ENCODE peak calls at places on chromosomes 3 and 15, in seven cellular contexts. V is HepG2, Y is SK-N-SH, F is GM12878, L is K562, B is GM12892, D is H1. U is an unnamed sample.

GRCh38 chr3:196661400-196661799 is 21.9 kb downstream of the NRROS start:
- DNase-seq in V (no peak), Y (no peak), F (no peak), L (no peak), B (no peak), D (no peak), U (no peak)

GRCh38 chr3:95731753-95732152 is 1082.6 kb upstream of the EPHA6 start:
- DNase-seq in V (no peak), Y (no peak), F (no peak), L (no peak), B (no peak), D (no peak), U (no peak)

GRCh38 chr15:63422891-63423290 is 41.2 kb upstream of the CA12 start:
- DNase-seq in V (no peak), Y (no peak), F (no peak), L (no peak), B (no peak), D (no peak), U (no peak)

GRCh38 chr3:48157215-48157840 is 30.9 kb downstream of the CDC25A start:
- DNase-seq in V (no peak), Y (no peak), F (no peak), L (no peak), B (no peak), D (no peak), U (no peak)

GRCh38 chr3:38109580-38110313 is 27.2 kb downstream of the ACAA1 start:
- DNase-seq in V (no peak), Y (no peak), F (no peak), L (no peak), B (no peak), D (no peak), U (no peak)

GRCh38 chr3:40291471-40291870 is 18.0 kb upstream of the EIF1B start:
- DNase-seq in V (no peak), Y (no peak), F (no peak), L (no peak), B (no peak), D (no peak), U (no peak)

GRCh38 chr15:99009741-99010370 is 2.3 kb upstream of the PGPEP1L start:
- DNase-seq in V (no peak), Y (no peak), F (no peak), L (no peak), B (no peak), D (peak), U (no peak)

GRCh38 chr3:4824948-4825325 is 154.3 kb upstream of the BHLHE40 start:
- DNase-seq in V (peak), Y (no peak), F (no peak), L (peak), B (no peak), D (peak), U (no peak)

GRCh38 chr15:38683382-38684242 is 119.0 kb upstream of the RASGRP1 start:
- DNase-seq in V (peak), Y (peak), F (no peak), L (peak), B (no peak), D (peak), U (peak)

GRCh38 chr3:15716178-15716577 is 81.6 kb downstream of the ANKRD28 start:
- DNase-seq in V (peak), Y (no peak), F (no peak), L (no peak), B (no peak), D (no peak), U (no peak)

GRCh38 chr3:180274536-180274935 is 237.8 kb upstream of the PEX5L start:
- DNase-seq in V (no peak), Y (no peak), F (no peak), L (no peak), B (no peak), D (no peak), U (no peak)

GRCh38 chr3:158718490-158719170 is 13.6 kb downstream of the RARRES1 start:
- DNase-seq in V (no peak), Y (no peak), F (no peak), L (no peak), B (no peak), D (no peak), U (no peak)

GRCh38 chr3:128122013-128122412 is 1.6 kb downstream of the RUVBL1 start:
- DNase-seq in V (no peak), Y (no peak), F (no peak), L (no peak), B (no peak), D (no peak), U (no peak)

GRCh38 chr3:128127236-128127635 is 3.6 kb upstream of the RUVBL1 start:
- DNase-seq in V (no peak), Y (no peak), F (no peak), L (no peak), B (no peak), D (no peak), U (no peak)

GRCh38 chr3:128123538-128124368 is at the start of gene RUVBL1:
- DNase-seq in V (peak), Y (peak), F (peak), L (peak), B (peak), D (peak), U (peak)

DNA sequence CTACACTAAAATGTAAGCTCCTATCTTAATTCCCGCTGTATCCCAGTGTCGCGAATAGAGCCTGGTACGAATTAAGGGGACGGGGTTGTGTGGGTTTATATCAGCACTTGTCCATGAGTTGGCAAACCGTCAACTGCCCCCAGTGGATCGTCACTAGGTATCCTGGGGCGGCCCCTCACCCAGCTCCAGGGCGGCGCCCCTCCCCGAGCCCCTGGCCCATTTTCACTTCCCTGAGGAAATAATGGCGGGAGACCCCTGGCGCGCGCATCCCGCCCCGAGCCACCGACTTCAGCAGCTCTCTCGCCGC is 428 bp downstream of the RUVBL1 start:
- DNase-seq in V (no peak), Y (no peak), F (no peak), L (no peak), B (no peak), D (no peak), U (no peak)
- TF ChIP-seq POLR2AphosphoS5 in V (no peak), Y (no peak), F (no peak), L (no peak), B (no peak), D (no peak), U (no peak)

DNA sequence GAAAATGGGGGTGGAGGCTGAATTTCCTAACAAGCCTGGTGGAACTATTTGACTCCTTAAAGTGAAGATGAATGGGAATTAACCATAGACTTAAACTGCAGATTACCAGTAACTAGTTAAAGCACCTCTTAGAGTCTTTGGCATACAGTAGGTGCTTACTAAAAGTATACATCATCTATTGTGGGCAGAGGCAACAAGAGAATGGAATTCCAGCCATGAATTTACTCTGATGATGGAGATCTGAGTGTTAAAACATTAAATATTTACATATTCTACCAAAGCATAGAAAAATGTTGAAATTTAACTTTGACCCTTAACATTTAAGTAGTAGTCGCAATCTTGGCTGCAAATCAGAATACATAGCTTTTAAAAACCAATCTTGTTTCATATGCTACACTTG is 5.1 kb downstream of the UBA5 start:
- DNase-seq in V (no peak), Y (no peak), F (no peak), L (no peak), B (no peak), D (no peak), U (no peak)
- TF ChIP-seq TAF1 in V (no peak), Y (no peak), F (no peak), L (no peak), B (no peak), D (no peak), U (no peak)

GRCh38 chr3:8507496-8507895 is 5.9 kb downstream of the LMCD1 start:
- DNase-seq in V (no peak), Y (no peak), F (no peak), L (no peak), B (no peak), D (no peak), U (no peak)

GRCh38 chr3:8506611-8507061 is 5.0 kb downstream of the LMCD1 start:
- DNase-seq in V (no peak), Y (no peak), F (no peak), L (no peak), B (no peak), D (no peak), U (no peak)

GRCh38 chr3:8503871-8504610 is 2.4 kb downstream of the LMCD1 start:
- DNase-seq in V (peak), Y (no peak), F (no peak), L (no peak), B (no peak), D (no peak), U (no peak)

GRCh38 chr3:8504611-8504973 is 3.0 kb downstream of the LMCD1 start:
- DNase-seq in V (no peak), Y (no peak), F (no peak), L (no peak), B (no peak), D (no peak), U (no peak)

GRCh38 chr3:8505621-8506020 is 4.0 kb downstream of the LMCD1 start:
- DNase-seq in V (no peak), Y (no peak), F (no peak), L (no peak), B (no peak), D (no peak), U (no peak)
- TF ChIP-seq POLR2AphosphoS5 in V (no peak), Y (no peak), F (no peak), L (no peak), B (no peak), D (no peak), U (no peak)

DNA sequence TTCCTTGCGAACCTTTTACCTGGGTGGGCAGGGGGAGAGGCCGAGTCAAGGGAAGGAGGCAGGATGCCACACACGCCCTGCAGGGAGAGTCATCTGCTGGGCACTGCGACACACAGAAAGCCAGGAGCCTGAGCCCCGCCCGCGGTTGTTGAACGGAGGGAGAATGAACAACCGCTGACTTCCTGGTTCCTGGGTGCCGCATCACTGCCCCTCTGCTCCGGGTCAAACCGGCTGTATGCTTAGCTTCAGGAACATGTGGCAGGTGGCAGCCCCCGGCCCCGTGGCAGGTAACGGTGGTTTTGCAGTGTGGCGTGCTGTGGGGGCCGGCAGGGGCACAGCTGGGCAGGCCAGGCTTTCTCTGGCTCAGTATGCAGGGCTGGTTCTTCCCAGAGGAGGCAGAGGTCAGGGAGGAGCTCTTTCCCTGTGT is 33.4 kb downstream of the APBA2 start:
- DNase-seq in V (no peak), Y (no peak), F (no peak), L (no peak), B (no peak), D (no peak), U (no peak)
- TF ChIP-seq TAF1 in V (no peak), Y (no peak), F (no peak), L (no peak), B (no peak), D (no peak), U (no peak)

U was measured in GM12891.